ENCODE peak calls at places on chromosome 9, in nine cellular contexts. I is fibroblast of pulmonary artery, Z is transverse colon, C is fibroblast of villous mesenchyme, L is epithelial cell of proximal tubule, S is HL-60, V is fibroblast of the aortic adventitia, A is body of pancreas, N is AG04450. H is an unnamed sample.

GRCh38 chr9:120928720-120929389 is 2.3 kb upstream of the TRAF1 start:
- DNase-seq in C (peak; percentile 59), Z (peak; percentile 88), V (peak; percentile 20), S (peak; percentile 37), I (peak; percentile 42), A (peak; percentile 83), N (no peak), L (no peak), H (no peak)

GRCh38 chr9:127918201-127919107 is 1.6 kb upstream of the ST6GALNAC4 start:
- DNase-seq in C (peak; percentile 64), S (no peak), Z (peak; percentile 28), N (no peak), L (no peak), V (peak; percentile 83), I (peak; percentile 65), A (no peak), H (no peak)

GRCh38 chr9:1969160-1969559 is 46.0 kb upstream of the SMARCA2 start:
- DNase-seq in V (no peak), S (no peak), Z (no peak), N (no peak), C (no peak), I (no peak), A (no peak), L (no peak), H (no peak)

GRCh38 chr9:105114318-105114717 is 130.1 kb upstream of the SLC44A1 start:
- DNase-seq in L (no peak), C (no peak), V (no peak), A (no peak), I (no peak), Z (no peak), N (no peak), S (no peak), H (no peak)

GRCh38 chr9:133747309-133747708 is 9.2 kb upstream of the SARDH start:
- DNase-seq in S (no peak), L (no peak), I (no peak), Z (no peak), N (no peak), V (no peak), C (peak; percentile 37), A (no peak), H (no peak)

GRCh38 chr9:104780796-104781395 is 17.0 kb downstream of the NIPSNAP3B start:
- DNase-seq in I (peak; percentile 49), S (peak; percentile 31), C (peak; percentile 22), N (no peak), Z (no peak), A (no peak), V (peak; percentile 39), L (no peak), H (peak; percentile 0)

GRCh38 chr9:3948826-3949578 is 350.9 kb downstream of the GLIS3 start:
- DNase-seq in I (peak; percentile 81), A (no peak), N (no peak), S (no peak), Z (no peak), C (peak; percentile 88), V (peak; percentile 88), L (no peak), H (no peak)

GRCh38 chr9:122039213-122039612 is 53.9 kb downstream of the TTLL11 start:
- DNase-seq in I (no peak), N (no peak), C (no peak), A (no peak), L (no peak), Z (no peak), V (no peak), S (no peak), H (no peak)

GRCh38 chr9:3467593-3468219 is 58.1 kb downstream of the RFX3 start:
- DNase-seq in N (peak; percentile 34), Z (peak; percentile 47), V (peak; percentile 69), I (peak; percentile 83), C (peak; percentile 75), S (peak; percentile 1), A (peak; percentile 74), L (peak; percentile 23), H (no peak)

GRCh38 chr9:99347556-99347955 is 125.5 kb downstream of the SEC61B start:
- DNase-seq in N (no peak), V (no peak), A (no peak), Z (no peak), S (no peak), L (no peak), C (no peak), I (no peak), H (no peak)

GRCh38 chr9:79165006-79165405 is 406.8 kb upstream of the TLE4 start:
- DNase-seq in A (no peak), I (peak; percentile 42), C (peak; percentile 74), V (peak; percentile 29), L (no peak), S (no peak), Z (no peak), N (peak; percentile 23), H (no peak)

GRCh38 chr9:127976943-127977871 is 3.6 kb downstream of the EEIG1 start:
- DNase-seq in N (no peak), S (no peak), I (no peak), C (no peak), V (no peak), L (no peak), Z (peak; percentile 71), A (no peak), H (no peak)

GRCh38 chr9:86809151-86809550 is 138.2 kb downstream of the GAS1 start:
- DNase-seq in L (no peak), I (no peak), Z (no peak), A (no peak), S (no peak), C (no peak), V (no peak), N (no peak), H (no peak)

GRCh38 chr9:32928145-32928763 is 73.2 kb downstream of the APTX start:
- DNase-seq in S (peak; percentile 36), L (no peak), A (no peak), I (peak; percentile 68), C (peak; percentile 10), V (peak; percentile 71), Z (peak; percentile 32), N (no peak), H (no peak)

GRCh38 chr9:83508072-83508471 is 30.1 kb downstream of the FRMD3 start:
- DNase-seq in I (peak; percentile 23), V (no peak), N (no peak), S (peak; percentile 23), A (no peak), Z (no peak), L (no peak), C (no peak), H (no peak)

GRCh38 chr9:122383992-122384461 is 13.2 kb downstream of the PTGS1 start:
- DNase-seq in Z (no peak), V (peak; percentile 57), S (no peak), L (peak; percentile 71), N (no peak), A (no peak), C (no peak), I (peak; percentile 50), H (no peak)

GRCh38 chr9:137157618-137158502 is 12.0 kb downstream of the LRRC26 start:
- DNase-seq in A (no peak), S (no peak), C (no peak), N (no peak), I (no peak), Z (no peak), L (no peak), V (no peak), H (no peak)

GRCh38 chr9:127751269-127752054 is 16.4 kb upstream of the TOR2A start:
- DNase-seq in Z (no peak), C (peak; percentile 30), V (peak; percentile 35), I (peak; percentile 42), N (no peak), A (no peak), L (no peak), S (no peak), H (no peak)

GRCh38 chr9:2101524-2101923 is 86.4 kb downstream of the SMARCA2 start:
- DNase-seq in S (no peak), L (no peak), N (no peak), C (no peak), V (no peak), A (no peak), Z (no peak), I (no peak), H (no peak)

GRCh38 chr9:23643656-23644258 is 182.3 kb downstream of the ELAVL2 start:
- DNase-seq in N (no peak), I (no peak), Z (no peak), S (no peak), A (no peak), C (no peak), L (peak; percentile 37), V (no peak), H (no peak)

GRCh38 chr9:123927625-123928308 is 2.2 kb downstream of the DENND1A start:
- DNase-seq in C (peak; percentile 88), V (peak; percentile 74), Z (peak; percentile 33), S (peak; percentile 77), L (no peak), N (no peak), A (no peak), I (peak; percentile 70), H (no peak)

GRCh38 chr9:90502134-90502533 is 140.5 kb downstream of the DIRAS2 start:
- DNase-seq in C (no peak), L (no peak), A (no peak), N (no peak), Z (no peak), I (no peak), V (no peak), S (no peak), H (no peak)

GRCh38 chr9:113355197-113355596 is 5.9 kb downstream of the BSPRY start:
- DNase-seq in N (no peak), S (no peak), V (peak; percentile 38), Z (no peak), I (peak; percentile 38), A (no peak), C (peak; percentile 19), L (no peak), H (no peak)
- TF ChIP-seq CTCF in N (peak; percentile 44), S (no peak), V (peak; percentile 24), Z (no peak), I (peak; percentile 38), A (peak; percentile 11), C (peak; percentile 35), L (peak; percentile 59), H (peak; percentile 38)

DNA sequence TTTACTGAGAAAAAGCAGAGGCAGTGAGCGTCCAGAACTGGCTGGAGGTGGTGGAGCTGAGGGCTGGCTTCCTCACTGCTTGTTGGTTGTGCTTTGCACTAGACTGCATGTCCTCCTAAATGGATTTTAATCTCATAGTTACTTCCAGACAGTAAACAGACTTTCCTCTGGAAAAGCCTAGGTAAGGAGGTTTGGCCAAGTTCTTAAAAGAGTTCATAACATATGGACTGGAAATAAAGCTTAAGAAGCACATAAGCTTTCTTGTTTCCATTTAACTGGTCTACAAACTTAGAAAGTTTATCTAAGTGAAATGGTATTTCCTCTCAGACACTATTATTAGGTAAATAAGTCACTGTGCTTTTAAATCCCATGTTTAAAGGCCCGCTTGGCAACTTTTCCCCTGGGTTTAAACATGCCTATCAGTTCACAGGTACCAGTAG is 2.0 kb downstream of the ASPN start:
- DNase-seq in V (peak; percentile 45), C (peak; percentile 68), I (peak; percentile 38), Z (no peak), S (no peak), A (no peak), N (no peak), L (no peak), H (peak; percentile 34)
- H3K4me3 ChIP-seq in V (peak overlapping the region; percentile 56), C (no peak overlapping the region), I (no peak overlapping the region), Z (no peak overlapping the region), S (no peak overlapping the region), A (no peak overlapping the region), N (no peak overlapping the region), L (no peak overlapping the region), H (no peak overlapping the region)

GRCh38 chr9:36487482-36488321 is 85.0 kb upstream of the MELK start:
- DNase-seq in N (peak; percentile 72), V (peak; percentile 86), C (peak; percentile 92), S (peak; percentile 68), I (peak; percentile 93), Z (peak; percentile 94), L (no peak), A (peak; percentile 94), H (peak; percentile 58)
- TF ChIP-seq CTCF in N (peak; percentile 3), V (no peak), C (no peak), S (no peak), I (no peak), Z (peak; percentile 5), L (no peak), A (peak; percentile 43), H (no peak)

GRCh38 chr9:81634915-81635516 is 54.3 kb downstream of the TLE1 start:
- DNase-seq in I (peak; percentile 29), L (no peak), V (no peak), Z (no peak), A (no peak), C (peak; percentile 39), S (no peak), N (no peak), H (no peak)
- H3K4me3 ChIP-seq in I (no peak overlapping the region), L (no peak overlapping the region), V (no peak overlapping the region), Z (no peak overlapping the region), A (no peak overlapping the region), C (no peak overlapping the region), S (no peak overlapping the region), N (no peak overlapping the region), H (no peak overlapping the region)

H was measured in retinal pigment epithelial cell.